ENCODE peak calls at places on chromosomes 2 and 18, in six cellular contexts. N is Panc1, E is HCT116, B is GM23338, C is A549, Y is K562. V is an unnamed sample.

GRCh38 chr18:47968006-47968676 is 37.7 kb upstream of the SMAD2 start:
- DNase-seq in N (no peak), E (no peak), B (peak; percentile 93), C (peak; percentile 28), Y (no peak), V (no peak)

GRCh38 chr2:138500592-138501426 is 761 bp upstream of the SPOPL start:
- DNase-seq in N (no peak), E (no peak), B (no peak), C (peak; percentile 6), Y (peak; percentile 30), V (no peak)

GRCh38 chr2:43157506-43158232 is 68.7 kb downstream of the ZFP36L2 start:
- DNase-seq in N (no peak), E (no peak), B (no peak), C (no peak), Y (no peak), V (peak; percentile 25)

GRCh38 chr2:176139170-176139611 is 9.7 kb downstream of the HOXD8 start:
- DNase-seq in N (no peak), E (no peak), B (no peak), C (no peak), Y (no peak), V (no peak)

GRCh38 chr2:201452058-201452736 is 657 bp downstream of the STRADB start:
- DNase-seq in N (no peak), E (no peak), B (peak; percentile 80), C (no peak), Y (peak; percentile 29), V (no peak)

GRCh38 chr2:175015340-175015739 is 10.2 kb upstream of the CHN1 start:
- DNase-seq in N (no peak), E (no peak), B (no peak), C (no peak), Y (no peak), V (no peak)

GRCh38 chr2:127400897-127401756 is 13.4 kb upstream of the MAP3K2 start:
- DNase-seq in N (no peak), E (no peak), B (peak; percentile 68), C (peak; percentile 55), Y (no peak), V (no peak)

GRCh38 chr18:28124239-28125029 is 52.5 kb downstream of the CDH2 start:
- DNase-seq in N (no peak), E (no peak), B (no peak), C (no peak), Y (no peak), V (no peak)

GRCh38 chr2:136381722-136382633 is 264.0 kb upstream of the CXCR4 start:
- DNase-seq in N (no peak), E (no peak), B (no peak), C (no peak), Y (no peak), V (peak; percentile 66)

GRCh38 chr2:197949224-197949623 is 144.8 kb downstream of the PLCL1 start:
- DNase-seq in N (no peak), E (no peak), B (no peak), C (no peak), Y (peak; percentile 32), V (no peak)

GRCh38 chr18:26356045-26356785 is 130.0 kb downstream of the TAF4B start:
- DNase-seq in N (no peak), E (no peak), B (no peak), C (no peak), Y (no peak), V (no peak)

DNA sequence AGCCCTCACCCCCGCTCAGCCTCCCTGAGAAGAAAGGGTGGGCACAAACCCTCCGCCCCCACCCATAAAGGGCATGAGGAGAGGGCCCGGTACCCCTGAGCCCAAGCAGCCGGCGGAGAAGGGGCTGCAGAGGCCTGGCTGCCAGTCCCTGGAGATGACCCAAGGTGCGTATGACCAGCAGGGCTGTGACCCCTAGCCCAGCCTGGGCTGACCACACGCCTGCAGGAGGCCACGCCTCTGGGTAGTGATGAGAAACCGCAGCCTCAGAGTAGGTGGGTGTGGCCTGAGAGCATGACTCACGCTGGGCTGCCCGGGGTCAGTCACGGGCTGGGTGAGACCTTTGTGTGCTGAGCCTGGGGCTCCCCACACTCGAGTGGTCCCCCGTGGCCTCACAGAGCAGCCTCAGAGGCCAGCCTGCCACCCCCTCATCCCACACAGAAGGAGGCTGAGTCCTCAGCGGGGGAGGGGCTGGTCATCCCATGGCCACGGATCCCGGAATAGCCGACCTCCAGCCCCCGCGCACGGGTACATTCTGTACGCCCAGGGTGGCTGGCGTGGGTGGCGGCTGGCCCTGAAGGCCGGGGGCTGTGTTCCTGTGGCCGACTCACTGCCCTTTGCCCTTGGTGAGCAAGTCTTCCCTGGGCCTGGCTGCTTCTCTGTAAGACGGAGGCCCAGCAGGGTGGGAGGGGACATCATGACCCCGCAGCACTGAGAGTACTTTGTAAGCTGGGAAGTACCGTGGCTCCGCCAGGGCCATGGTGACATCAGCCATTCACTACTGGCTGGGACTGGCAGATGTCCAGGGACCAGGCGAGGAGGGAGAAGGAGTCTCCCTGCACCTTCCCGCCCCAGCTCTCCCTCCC is 110.8 kb upstream of the OTOS start:
- DNase-seq in N (peak; percentile 50), E (peak; percentile 77), B (peak; percentile 22), C (peak; percentile 80), Y (peak; percentile 93), V (no peak)
- TF ChIP-seq REST in N (no peak), E (no peak), B (no peak), C (no peak), Y (no peak), V (no peak)

DNA sequence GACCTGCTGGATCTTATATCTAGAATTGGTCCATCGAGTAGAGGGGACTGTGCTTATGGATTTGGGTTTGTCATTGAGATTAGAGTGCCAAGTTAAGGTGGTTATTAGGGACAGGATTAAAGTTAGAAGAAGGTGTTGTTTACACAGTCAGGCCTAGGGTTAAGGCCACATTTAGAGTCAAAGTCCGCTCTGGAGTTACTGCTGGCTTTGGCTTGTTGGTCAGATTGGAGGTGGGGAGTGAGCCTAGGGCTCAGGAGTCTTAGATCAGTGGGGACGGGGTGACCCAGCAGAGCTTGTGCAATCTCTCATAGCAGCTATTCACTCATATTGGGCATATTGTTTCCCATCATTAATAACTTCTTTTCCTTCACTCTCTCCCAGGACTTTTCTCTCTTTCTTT is 13.5 kb upstream of the EPAS1 start:
- DNase-seq in N (no peak), E (no peak), B (no peak), C (no peak), Y (no peak), V (no peak)
- TF ChIP-seq REST in N (no peak), E (no peak), B (no peak), C (no peak), Y (no peak), V (no peak)

DNA sequence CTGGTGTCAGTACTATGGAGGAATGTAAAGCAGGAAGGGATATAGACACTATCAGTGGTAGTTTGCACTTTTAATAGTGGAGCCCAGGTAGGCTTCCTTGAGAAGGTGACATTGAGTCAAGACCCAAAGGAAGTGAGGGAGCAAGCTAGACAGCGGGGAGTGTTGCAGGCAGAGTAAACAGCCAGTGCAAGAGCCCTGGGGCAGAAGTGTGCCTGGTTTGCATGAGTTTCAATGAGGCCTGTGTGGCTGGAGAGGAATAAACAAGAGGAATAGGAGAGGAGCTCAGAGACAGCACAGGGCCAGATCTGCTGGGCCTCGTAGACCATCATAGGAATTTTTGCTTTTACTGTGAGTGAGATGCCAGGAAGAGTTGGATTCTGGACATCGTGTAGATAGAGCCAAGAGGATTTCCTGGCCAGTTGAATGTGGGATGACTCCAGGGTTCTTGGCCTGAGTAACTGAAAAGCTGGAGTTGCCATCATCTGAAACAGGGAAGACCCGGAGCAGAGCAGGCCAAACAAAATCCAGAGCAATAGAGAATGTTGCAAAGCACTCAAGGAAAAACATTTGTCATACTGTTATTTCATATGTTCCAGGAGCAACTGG is 102.5 kb downstream of the SP3 start:
- DNase-seq in N (no peak), E (no peak), B (no peak), C (no peak), Y (no peak), V (no peak)
- TF ChIP-seq REST in N (no peak), E (no peak), B (no peak), C (no peak), Y (no peak), V (no peak)

GRCh38 chr2:46666044-46666662 is 186.8 kb downstream of the TMEM247 start:
- DNase-seq in N (no peak), E (no peak), B (no peak), C (no peak), Y (no peak), V (no peak)
- TF ChIP-seq REST in N (no peak), E (no peak), B (no peak), C (no peak), Y (no peak), V (no peak)

GRCh38 chr2:241898681-241899270 is 29.2 kb downstream of the RTP5 start:
- DNase-seq in N (no peak), E (no peak), B (no peak), C (no peak), Y (no peak), V (no peak)
- TF ChIP-seq REST in N (no peak), E (no peak), B (no peak), C (no peak), Y (no peak), V (no peak)

GRCh38 chr2:46804794-46805193 is 110.8 kb downstream of the MCFD2 start:
- DNase-seq in N (no peak), E (no peak), B (no peak), C (no peak), Y (no peak), V (no peak)

GRCh38 chr2:46802665-46803550 is 112.7 kb downstream of the MCFD2 start:
- DNase-seq in N (no peak), E (no peak), B (no peak), C (no peak), Y (no peak), V (no peak)

GRCh38 chr2:46805401-46805951 is 110.1 kb downstream of the MCFD2 start:
- DNase-seq in N (no peak), E (no peak), B (no peak), C (no peak), Y (no peak), V (no peak)

GRCh38 chr2:46803551-46803885 is 112.1 kb downstream of the MCFD2 start:
- DNase-seq in N (no peak), E (no peak), B (no peak), C (no peak), Y (no peak), V (no peak)

GRCh38 chr2:46803911-46804670 is 111.5 kb downstream of the MCFD2 start:
- DNase-seq in N (no peak), E (peak; percentile 68), B (no peak), C (no peak), Y (no peak), V (no peak)
- TF ChIP-seq REST in N (no peak), E (no peak), B (no peak), C (no peak), Y (no peak), V (no peak)

GRCh38 chr2:168944065-168944464 is 43.0 kb downstream of the G6PC2 start:
- DNase-seq in N (no peak), E (no peak), B (peak; percentile 62), C (no peak), Y (peak; percentile 56), V (no peak)
- TF ChIP-seq REST in N (no peak), E (no peak), B (no peak), C (no peak), Y (no peak), V (no peak)